ENCODE peak calls at places on chromosome 7, in four cellular contexts. Y, A, H and N are unnamed samples.

GRCh38 chr7:134022512-134022911 is 104.6 kb upstream of the LRGUK start:
- DNase-seq in Y (no peak), A (no peak), H (no peak), N (no peak)

GRCh38 chr7:38463277-38464224 is 167.6 kb downstream of the AMPH start:
- DNase-seq in Y (no peak), A (no peak), H (peak; percentile 7), N (peak; percentile 77)

GRCh38 chr7:74475987-74476350 is 22.3 kb downstream of the GTF2IRD1 start:
- DNase-seq in Y (no peak), A (no peak), H (no peak), N (no peak)

GRCh38 chr7:137880432-137880831 is 33.7 kb upstream of the DGKI start:
- DNase-seq in Y (no peak), A (no peak), H (peak; percentile 76), N (peak; percentile 77)

GRCh38 chr7:148291799-148292198 is 298.8 kb upstream of the C7orf33 start:
- DNase-seq in Y (no peak), A (no peak), H (no peak), N (no peak)

GRCh38 chr7:98038731-98039130 is 48.7 kb upstream of the OCM2 start:
- DNase-seq in Y (no peak), A (no peak), H (no peak), N (no peak)

GRCh38 chr7:15197359-15197977 is 294.9 kb upstream of the DGKB start:
- DNase-seq in Y (no peak), A (no peak), H (no peak), N (no peak)

GRCh38 chr7:95886501-95887090 is 114.2 kb downstream of the DYNC1I1 start:
- DNase-seq in Y (no peak), A (no peak), H (peak; percentile 91), N (peak; percentile 19)

GRCh38 chr7:17613338-17614041 is 315.0 kb downstream of the AHR start:
- DNase-seq in Y (no peak), A (no peak), H (no peak), N (no peak)

GRCh38 chr7:3574386-3574785 is 273.3 kb downstream of the SDK1 start:
- DNase-seq in Y (no peak), A (no peak), H (no peak), N (no peak)

GRCh38 chr7:38863609-38864291 is 45.2 kb downstream of the VPS41 start:
- DNase-seq in Y (no peak), A (no peak), H (no peak), N (no peak)

GRCh38 chr7:46776790-46777189 is 805.1 kb downstream of the TNS3 start:
- DNase-seq in Y (no peak), A (no peak), H (no peak), N (peak; percentile 36)

GRCh38 chr7:152383341-152384234 is 52.2 kb downstream of the KMT2C start:
- DNase-seq in Y (no peak), A (no peak), H (peak; percentile 84), N (peak; percentile 95)

GRCh38 chr7:42914009-42914725 is 2.3 kb upstream of the C7orf25 start:
- DNase-seq in Y (no peak), A (no peak), H (peak; percentile 39), N (peak; percentile 54)

GRCh38 chr7:90835861-90836260 is 239.7 kb downstream of the CDK14 start:
- DNase-seq in Y (no peak), A (no peak), H (no peak), N (no peak)

GRCh38 chr7:30005511-30005910 is 15.9 kb upstream of the SCRN1 start:
- DNase-seq in Y (no peak), A (no peak), H (no peak), N (no peak)

GRCh38 chr7:76048668-76048988 is 722 bp downstream of the MDH2 start:
- DNase-seq in Y (peak; percentile 56), A (no peak), H (no peak), N (no peak)

GRCh38 chr7:11346312-11346711 is 372.6 kb downstream of the PHF14 start:
- DNase-seq in Y (no peak), A (no peak), H (no peak), N (no peak)

GRCh38 chr7:154425326-154425725 is 373.1 kb downstream of the DPP6 start:
- DNase-seq in Y (no peak), A (peak; percentile 38), H (no peak), N (no peak)

GRCh38 chr7:2637505-2638223 is 5.9 kb downstream of the TTYH3 start:
- DNase-seq in Y (no peak), A (no peak), H (no peak), N (no peak)

GRCh38 chr7:43905209-43905946 is 1.0 kb downstream of the URGCP start:
- DNase-seq in Y (peak; percentile 72), A (no peak), H (peak; percentile 20), N (no peak)

GRCh38 chr7:1986366-1987083 is 246.2 kb downstream of the MAD1L1 start:
- DNase-seq in Y (no peak), A (no peak), H (no peak), N (no peak)

GRCh38 chr7:99789441-99790070 is 5.6 kb upstream of the CYP3A4 start:
- DNase-seq in Y (no peak), A (no peak), H (no peak), N (no peak)

GRCh38 chr7:43873300-43873699 is 4.0 kb upstream of the MRPS24 start:
- DNase-seq in Y (no peak), A (no peak), H (peak; percentile 43), N (peak; percentile 87)

GRCh38 chr7:143287321-143287934 is 723 bp upstream of the CASP2 start:
- DNase-seq in Y (no peak), A (no peak), H (no peak), N (no peak)

GRCh38 chr7:143286522-143286890 is 1.6 kb upstream of the CASP2 start:
- DNase-seq in Y (no peak), A (no peak), H (no peak), N (no peak)

GRCh38 chr7:143285806-143286521 is 1.2 kb downstream of the TMEM139 start:
- DNase-seq in Y (no peak), A (no peak), H (no peak), N (no peak)

GRCh38 chr7:143284591-143285453 is at the start of gene TMEM139:
- DNase-seq in Y (peak; percentile 88), A (no peak), H (no peak), N (no peak)

DNA sequence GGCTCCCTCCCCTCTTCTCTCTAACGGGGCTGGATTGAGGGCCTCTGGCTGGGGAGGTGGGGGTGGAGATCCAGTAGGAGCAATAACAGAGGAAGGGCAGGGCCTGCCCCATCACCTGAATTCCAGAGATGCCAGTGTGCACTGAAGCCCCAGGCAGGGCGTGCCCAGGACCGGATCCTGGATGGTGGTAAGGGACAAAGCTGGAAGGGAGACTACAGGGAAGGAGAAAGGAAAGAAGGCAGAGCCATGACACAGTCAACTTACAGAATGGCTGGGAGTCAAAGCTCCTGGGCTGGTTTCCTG is 647 bp downstream of the TMEM139 start:
- DNase-seq in Y (peak; percentile 48), A (no peak), H (no peak), N (no peak)
- H3K23ac ChIP-seq in Y (no peak overlapping the region), A (no peak overlapping the region), H (no peak overlapping the region), N (no peak overlapping the region)

GRCh38 chr7:143380264-143380645 is 890 bp upstream of the ZYX start:
- DNase-seq in Y (peak; percentile 87), A (peak; percentile 89), H (peak; percentile 88), N (peak; percentile 82)
- H2BK15ac ChIP-seq in Y (no peak overlapping the region), A (peak overlapping the region; percentile 75), H (peak overlapping the region; percentile 100), N (peak overlapping the region; percentile 62)

GRCh38 chr7:139092090-139092796 is 17.3 kb downstream of the ZC3HAV1 start:
- DNase-seq in Y (no peak), A (no peak), H (no peak), N (no peak)
- H2AK5ac ChIP-seq in Y (no peak overlapping the region), A (no peak overlapping the region), H (no peak overlapping the region), N (no peak overlapping the region)

DNA sequence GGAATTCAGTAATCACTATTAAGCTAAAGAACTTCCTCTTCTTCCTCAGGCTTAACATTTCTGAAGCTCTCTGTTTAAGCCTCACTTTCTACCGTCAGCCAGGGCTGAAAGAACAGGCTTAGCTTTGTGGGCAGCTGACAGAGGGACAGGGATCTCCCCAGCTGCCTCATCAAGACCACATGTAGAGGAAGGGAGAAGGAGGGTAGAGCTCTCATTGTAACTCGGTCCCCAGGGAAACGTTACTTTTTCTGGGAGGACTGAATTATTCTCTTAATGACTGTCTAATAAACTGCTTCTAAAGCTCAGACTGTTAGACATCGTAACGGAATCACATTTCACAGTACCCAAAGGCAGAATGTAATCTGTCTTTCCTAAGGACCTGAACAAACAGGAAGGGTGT is 144.4 kb downstream of the CTTNBP2 start:
- DNase-seq in Y (no peak), A (no peak), H (peak; percentile 12), N (no peak)
- H3K23ac ChIP-seq in Y (no peak overlapping the region), A (no peak overlapping the region), H (no peak overlapping the region), N (no peak overlapping the region)

GRCh38 chr7:68248973-68249372 is 1252.3 kb downstream of the TYW1 start:
- DNase-seq in Y (no peak), A (no peak), H (no peak), N (no peak)
- H2BK15ac ChIP-seq in Y (no peak overlapping the region), A (no peak overlapping the region), H (no peak overlapping the region), N (no peak overlapping the region)

GRCh38 chr7:158327571-158328180 is 259.9 kb downstream of the PTPRN2 start:
- DNase-seq in Y (peak; percentile 32), A (no peak), H (no peak), N (no peak)
- H2AK5ac ChIP-seq in Y (no peak overlapping the region), A (no peak overlapping the region), H (no peak overlapping the region), N (no peak overlapping the region)